ENCODE peak calls at places on chromosome 9, in nine cellular contexts. Z is choroid plexus epithelial cell; R is CD4-positive, alpha-beta T cell; C is fibroblast of pulmonary artery; S is prostate gland; V is lung; I is type B pancreatic cell; A is HFFc6; G is AG09309. T is an unnamed sample.

GRCh38 chr9:113957778-113958430 is 81.8 kb downstream of the ZNF618 start:
- DNase-seq in Z (peak), R (no peak), C (peak), S (no peak), V (no peak), I (no peak), A (peak), G (peak), T (no peak)

GRCh38 chr9:33942471-33943083 is 106.1 kb downstream of the UBAP2 start:
- DNase-seq in Z (peak), R (no peak), C (peak), S (no peak), V (no peak), I (no peak), A (peak), G (peak), T (no peak)

GRCh38 chr9:91555132-91555531 is 131.5 kb upstream of the NFIL3 start:
- DNase-seq in Z (peak), R (no peak), C (peak), S (no peak), V (no peak), I (no peak), A (peak), G (no peak), T (no peak)

GRCh38 chr9:138038244-138038671 is 160.7 kb downstream of the CACNA1B start:
- DNase-seq in Z (no peak), R (no peak), C (no peak), S (no peak), V (no peak), I (peak), A (no peak), G (no peak), T (peak)

GRCh38 chr9:34687631-34688030 is 3.4 kb downstream of the CCL19 start:
- DNase-seq in Z (no peak), R (no peak), C (no peak), S (no peak), V (no peak), I (no peak), A (no peak), G (no peak), T (no peak)

GRCh38 chr9:99184073-99184426 is 37.7 kb downstream of the ALG2 start:
- DNase-seq in Z (no peak), R (no peak), C (no peak), S (no peak), V (no peak), I (no peak), A (no peak), G (no peak), T (no peak)

GRCh38 chr9:19976226-19976625 is 187.4 kb upstream of the SLC24A2 start:
- DNase-seq in Z (peak), R (no peak), C (no peak), S (no peak), V (no peak), I (no peak), A (no peak), G (no peak), T (no peak)

GRCh38 chr9:35042081-35042604 is 30.3 kb downstream of the VCP start:
- DNase-seq in Z (peak), R (no peak), C (peak), S (no peak), V (no peak), I (no peak), A (no peak), G (no peak), T (no peak)

GRCh38 chr9:137589441-137590122 is 730 bp downstream of the ZMYND19 start:
- DNase-seq in Z (peak), R (no peak), C (peak), S (no peak), V (no peak), I (no peak), A (no peak), G (no peak), T (no peak)

GRCh38 chr9:92620870-92621269 is 49.1 kb downstream of the IPPK start:
- DNase-seq in Z (no peak), R (no peak), C (no peak), S (no peak), V (no peak), I (no peak), A (no peak), G (no peak), T (peak)

GRCh38 chr9:117114768-117115167 is 300.1 kb downstream of the ASTN2 start:
- DNase-seq in Z (no peak), R (no peak), C (no peak), S (no peak), V (no peak), I (no peak), A (no peak), G (no peak), T (no peak)

GRCh38 chr9:74066605-74067004 is 430.5 kb upstream of the RORB start:
- DNase-seq in Z (no peak), R (no peak), C (no peak), S (no peak), V (no peak), I (no peak), A (no peak), G (no peak), T (no peak)

GRCh38 chr9:123654647-123655637 is 275.0 kb downstream of the DENND1A start:
- DNase-seq in Z (no peak), R (no peak), C (no peak), S (no peak), V (no peak), I (no peak), A (no peak), G (no peak), T (no peak)

GRCh38 chr9:94692601-94693000 is 33.9 kb upstream of the AOPEP start:
- DNase-seq in Z (no peak), R (no peak), C (no peak), S (no peak), V (no peak), I (no peak), A (no peak), G (no peak), T (no peak)

GRCh38 chr9:123368023-123368422 is 12.0 kb downstream of the CRB2 start:
- DNase-seq in Z (no peak), R (no peak), C (no peak), S (no peak), V (no peak), I (no peak), A (no peak), G (no peak), T (no peak)

GRCh38 chr9:35490155-35490909 is 421 bp downstream of the RUSC2 start:
- DNase-seq in Z (no peak), R (no peak), C (no peak), S (peak), V (peak), I (no peak), A (no peak), G (no peak), T (no peak)

GRCh38 chr9:91101598-91102168 is 260.0 kb downstream of the AUH start:
- DNase-seq in Z (no peak), R (peak), C (no peak), S (no peak), V (no peak), I (no peak), A (no peak), G (no peak), T (no peak)

GRCh38 chr9:16575142-16575877 is 295.2 kb downstream of the BNC2 start:
- DNase-seq in Z (no peak), R (no peak), C (peak), S (no peak), V (no peak), I (no peak), A (no peak), G (no peak), T (no peak)
- TF ChIP-seq CTCF in Z (peak), R (no peak), C (peak), S (no peak), V (no peak), I (no peak), A (peak), G (peak), T (peak)

GRCh38 chr9:87498046-87498815 is 564 bp downstream of the DAPK1 start:
- DNase-seq in Z (peak), R (no peak), C (peak), S (peak), V (peak), I (peak), A (no peak), G (no peak), T (peak)

GRCh38 chr9:87499455-87500015 is 1.9 kb downstream of the DAPK1 start:
- DNase-seq in Z (no peak), R (no peak), C (no peak), S (no peak), V (no peak), I (no peak), A (no peak), G (no peak), T (no peak)

GRCh38 chr9:87498816-87499454 is 1.3 kb downstream of the DAPK1 start:
- DNase-seq in Z (no peak), R (no peak), C (no peak), S (no peak), V (no peak), I (no peak), A (no peak), G (no peak), T (no peak)

GRCh38 chr9:87497080-87497603 is 525 bp upstream of the DAPK1 start:
- DNase-seq in Z (no peak), R (no peak), C (no peak), S (no peak), V (no peak), I (no peak), A (no peak), G (no peak), T (no peak)

GRCh38 chr9:87497604-87498045 is at the start of gene DAPK1:
- DNase-seq in Z (peak), R (no peak), C (peak), S (peak), V (peak), I (peak), A (no peak), G (no peak), T (peak)
- TF ChIP-seq CTCF in Z (peak), R (no peak), C (no peak), S (no peak), V (no peak), I (peak), A (no peak), G (no peak), T (peak)

DNA sequence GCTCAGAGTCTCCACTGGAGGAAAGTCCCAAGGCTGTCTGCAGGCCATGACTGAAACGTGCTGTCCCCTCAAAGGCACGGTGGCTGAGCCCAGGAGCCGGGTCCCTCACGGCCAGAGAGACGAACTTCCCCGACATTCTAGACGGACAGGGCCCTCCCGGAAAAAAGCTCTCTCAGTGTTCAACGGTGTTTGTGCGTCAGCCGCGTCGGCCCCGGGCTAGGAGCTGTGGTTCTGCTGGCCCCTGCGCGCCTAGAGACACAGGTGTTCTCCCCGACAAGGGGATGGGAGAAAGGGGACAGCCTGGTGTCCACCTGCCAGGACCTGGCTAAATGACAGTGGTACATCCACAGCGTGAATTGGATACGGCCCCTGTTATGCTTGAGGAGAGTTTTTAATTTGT is 5.8 kb upstream of the GPSM1 start:
- DNase-seq in Z (no peak), R (no peak), C (no peak), S (no peak), V (no peak), I (no peak), A (no peak), G (no peak), T (no peak)
- TF ChIP-seq CTCF in Z (no peak), R (no peak), C (no peak), S (no peak), V (no peak), I (no peak), A (no peak), G (no peak), T (no peak)

GRCh38 chr9:132197856-132198550 is 36.1 kb downstream of the NTNG2 start:
- DNase-seq in Z (no peak), R (no peak), C (no peak), S (no peak), V (no peak), I (no peak), A (no peak), G (no peak), T (no peak)

GRCh38 chr9:132199056-132199455 is 37.2 kb downstream of the NTNG2 start:
- DNase-seq in Z (no peak), R (no peak), C (no peak), S (no peak), V (no peak), I (no peak), A (no peak), G (no peak), T (no peak)

GRCh38 chr9:132200706-132201105 is 38.8 kb downstream of the NTNG2 start:
- DNase-seq in Z (no peak), R (no peak), C (no peak), S (no peak), V (no peak), I (no peak), A (no peak), G (no peak), T (no peak)

GRCh38 chr9:132201780-132202703 is 40.2 kb downstream of the NTNG2 start:
- DNase-seq in Z (no peak), R (no peak), C (no peak), S (no peak), V (no peak), I (no peak), A (no peak), G (no peak), T (no peak)

DNA sequence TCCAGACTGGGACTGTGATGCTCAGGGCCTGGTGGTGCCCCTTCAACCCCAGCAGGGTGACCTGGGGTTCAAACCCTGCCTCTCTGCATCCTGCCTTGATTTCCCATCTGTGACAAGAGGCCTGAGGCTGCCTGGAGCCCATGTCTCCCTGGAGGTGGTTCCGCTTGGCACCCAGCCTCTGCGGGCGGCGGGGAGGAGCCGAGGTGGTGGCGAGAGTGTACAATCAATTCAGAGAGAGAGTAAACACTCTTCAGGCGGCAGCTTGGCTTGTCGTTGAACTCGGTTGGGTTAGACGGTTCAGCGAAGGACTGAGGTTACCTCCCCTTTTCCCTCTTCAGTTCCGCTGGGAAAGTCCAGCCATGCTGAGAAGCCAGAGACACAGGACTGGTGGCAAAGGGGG is 39.3 kb downstream of the NTNG2 start:
- DNase-seq in Z (no peak), R (no peak), C (no peak), S (peak), V (peak), I (no peak), A (no peak), G (no peak), T (no peak)
- TF ChIP-seq CTCF in Z (no peak), R (no peak), C (no peak), S (no peak), V (no peak), I (no peak), A (no peak), G (no peak), T (no peak)